ENCODE peak calls at places on chromosomes 13 and 19, in ten cellular contexts. One of them, this sample, is unnamed.

GRCh38 chr13:69683921-69684663 is 423.5 kb upstream of the ATXN8OS start:
- DNase-seq in fibroblast of lung: no peak
- DNase-seq in psoas muscle: no peak
- DNase-seq in HFF-Myc: no peak
- DNase-seq in B cell: no peak
- DNase-seq in left ventricle myocardium inferior: no peak
- DNase-seq in heart right ventricle: no peak
- DNase-seq in kidney: no peak
- DNase-seq in heart left ventricle: no peak
- DNase-seq in ovary: no peak
- DNase-seq in this sample: no peak

GRCh38 chr19:40689339-40690049 is 957 bp downstream of the NUMBL start:
- DNase-seq in fibroblast of lung: peak; percentile 30
- DNase-seq in psoas muscle: peak; percentile 66
- DNase-seq in HFF-Myc: no peak
- DNase-seq in B cell: peak; percentile 86
- DNase-seq in left ventricle myocardium inferior: peak; percentile 46
- DNase-seq in heart right ventricle: peak; percentile 44
- DNase-seq in kidney: no peak
- DNase-seq in heart left ventricle: peak; percentile 56
- DNase-seq in ovary: peak; percentile 43
- DNase-seq in this sample: no peak

GRCh38 chr13:49711218-49711863 is 20.1 kb upstream of the EBPL start:
- DNase-seq in fibroblast of lung: peak; percentile 84
- DNase-seq in psoas muscle: no peak
- DNase-seq in HFF-Myc: peak; percentile 62
- DNase-seq in B cell: no peak
- DNase-seq in left ventricle myocardium inferior: no peak
- DNase-seq in heart right ventricle: no peak
- DNase-seq in kidney: no peak
- DNase-seq in heart left ventricle: no peak
- DNase-seq in ovary: no peak
- DNase-seq in this sample: no peak

GRCh38 chr13:99869830-99870229 is 101.7 kb downstream of the ZIC5 start:
- DNase-seq in fibroblast of lung: no peak
- DNase-seq in psoas muscle: no peak
- DNase-seq in HFF-Myc: no peak
- DNase-seq in B cell: no peak
- DNase-seq in left ventricle myocardium inferior: no peak
- DNase-seq in heart right ventricle: no peak
- DNase-seq in kidney: no peak
- DNase-seq in heart left ventricle: no peak
- DNase-seq in ovary: no peak
- DNase-seq in this sample: no peak

GRCh38 chr13:77674802-77675201 is 22.7 kb upstream of the SLAIN1 start:
- DNase-seq in fibroblast of lung: no peak
- DNase-seq in psoas muscle: no peak
- DNase-seq in HFF-Myc: no peak
- DNase-seq in B cell: no peak
- DNase-seq in left ventricle myocardium inferior: no peak
- DNase-seq in heart right ventricle: no peak
- DNase-seq in kidney: no peak
- DNase-seq in heart left ventricle: no peak
- DNase-seq in ovary: no peak
- DNase-seq in this sample: no peak

GRCh38 chr13:30376426-30377311 is 45.6 kb upstream of the UBE2L5 start:
- DNase-seq in fibroblast of lung: no peak
- DNase-seq in psoas muscle: no peak
- DNase-seq in HFF-Myc: no peak
- DNase-seq in B cell: peak; percentile 75
- DNase-seq in left ventricle myocardium inferior: no peak
- DNase-seq in heart right ventricle: no peak
- DNase-seq in kidney: no peak
- DNase-seq in heart left ventricle: no peak
- DNase-seq in ovary: no peak
- DNase-seq in this sample: no peak

GRCh38 chr13:30107126-30107525 is 200.2 kb downstream of the KATNAL1 start:
- DNase-seq in fibroblast of lung: no peak
- DNase-seq in psoas muscle: no peak
- DNase-seq in HFF-Myc: no peak
- DNase-seq in B cell: no peak
- DNase-seq in left ventricle myocardium inferior: no peak
- DNase-seq in heart right ventricle: no peak
- DNase-seq in kidney: no peak
- DNase-seq in heart left ventricle: no peak
- DNase-seq in ovary: no peak
- DNase-seq in this sample: no peak

GRCh38 chr13:110014719-110015118 is 228.3 kb upstream of the IRS2 start:
- DNase-seq in fibroblast of lung: no peak
- DNase-seq in psoas muscle: no peak
- DNase-seq in HFF-Myc: no peak
- DNase-seq in B cell: no peak
- DNase-seq in left ventricle myocardium inferior: no peak
- DNase-seq in heart right ventricle: no peak
- DNase-seq in kidney: no peak
- DNase-seq in heart left ventricle: no peak
- DNase-seq in ovary: no peak
- DNase-seq in this sample: no peak

GRCh38 chr19:14369399-14370168 is 11.7 kb upstream of the ADGRE5 start:
- DNase-seq in fibroblast of lung: peak; percentile 76
- DNase-seq in psoas muscle: no peak
- DNase-seq in HFF-Myc: no peak
- DNase-seq in B cell: peak; percentile 85
- DNase-seq in left ventricle myocardium inferior: no peak
- DNase-seq in heart right ventricle: no peak
- DNase-seq in kidney: peak; percentile 85
- DNase-seq in heart left ventricle: no peak
- DNase-seq in ovary: no peak
- DNase-seq in this sample: no peak

GRCh38 chr13:39110518-39111097 is 72.4 kb downstream of the NHLRC3 start:
- DNase-seq in fibroblast of lung: no peak
- DNase-seq in psoas muscle: no peak
- DNase-seq in HFF-Myc: no peak
- DNase-seq in B cell: no peak
- DNase-seq in left ventricle myocardium inferior: no peak
- DNase-seq in heart right ventricle: no peak
- DNase-seq in kidney: no peak
- DNase-seq in heart left ventricle: peak; percentile 23
- DNase-seq in ovary: no peak
- DNase-seq in this sample: no peak

GRCh38 chr13:61466280-61466679 is 50.6 kb upstream of the PCDH20 start:
- DNase-seq in fibroblast of lung: no peak
- DNase-seq in psoas muscle: no peak
- DNase-seq in HFF-Myc: no peak
- DNase-seq in B cell: no peak
- DNase-seq in left ventricle myocardium inferior: no peak
- DNase-seq in heart right ventricle: no peak
- DNase-seq in kidney: no peak
- DNase-seq in heart left ventricle: no peak
- DNase-seq in ovary: no peak
- DNase-seq in this sample: peak; percentile 27

GRCh38 chr13:20798027-20798426 is 24.3 kb upstream of the EEF1AKMT1 start:
- DNase-seq in fibroblast of lung: no peak
- DNase-seq in psoas muscle: no peak
- DNase-seq in HFF-Myc: no peak
- DNase-seq in B cell: peak; percentile 37
- DNase-seq in left ventricle myocardium inferior: no peak
- DNase-seq in heart right ventricle: no peak
- DNase-seq in kidney: no peak
- DNase-seq in heart left ventricle: no peak
- DNase-seq in ovary: no peak
- DNase-seq in this sample: no peak

GRCh38 chr13:63855457-63856118 is 2439.9 kb upstream of the PCDH20 start:
- DNase-seq in fibroblast of lung: no peak
- DNase-seq in psoas muscle: no peak
- DNase-seq in HFF-Myc: no peak
- DNase-seq in B cell: no peak
- DNase-seq in left ventricle myocardium inferior: no peak
- DNase-seq in heart right ventricle: no peak
- DNase-seq in kidney: no peak
- DNase-seq in heart left ventricle: no peak
- DNase-seq in ovary: no peak
- DNase-seq in this sample: no peak

GRCh38 chr19:31055454-31055853 is 293.8 kb downstream of the TSHZ3 start:
- DNase-seq in fibroblast of lung: no peak
- DNase-seq in psoas muscle: no peak
- DNase-seq in HFF-Myc: no peak
- DNase-seq in B cell: no peak
- DNase-seq in left ventricle myocardium inferior: no peak
- DNase-seq in heart right ventricle: no peak
- DNase-seq in kidney: no peak
- DNase-seq in heart left ventricle: no peak
- DNase-seq in ovary: no peak
- DNase-seq in this sample: no peak

GRCh38 chr19:52142001-52142595 is 2.4 kb upstream of the ZNF616 start:
- DNase-seq in fibroblast of lung: no peak
- DNase-seq in psoas muscle: no peak
- DNase-seq in HFF-Myc: no peak
- DNase-seq in B cell: no peak
- DNase-seq in left ventricle myocardium inferior: no peak
- DNase-seq in heart right ventricle: no peak
- DNase-seq in kidney: no peak
- DNase-seq in heart left ventricle: no peak
- DNase-seq in ovary: no peak
- DNase-seq in this sample: no peak

DNA sequence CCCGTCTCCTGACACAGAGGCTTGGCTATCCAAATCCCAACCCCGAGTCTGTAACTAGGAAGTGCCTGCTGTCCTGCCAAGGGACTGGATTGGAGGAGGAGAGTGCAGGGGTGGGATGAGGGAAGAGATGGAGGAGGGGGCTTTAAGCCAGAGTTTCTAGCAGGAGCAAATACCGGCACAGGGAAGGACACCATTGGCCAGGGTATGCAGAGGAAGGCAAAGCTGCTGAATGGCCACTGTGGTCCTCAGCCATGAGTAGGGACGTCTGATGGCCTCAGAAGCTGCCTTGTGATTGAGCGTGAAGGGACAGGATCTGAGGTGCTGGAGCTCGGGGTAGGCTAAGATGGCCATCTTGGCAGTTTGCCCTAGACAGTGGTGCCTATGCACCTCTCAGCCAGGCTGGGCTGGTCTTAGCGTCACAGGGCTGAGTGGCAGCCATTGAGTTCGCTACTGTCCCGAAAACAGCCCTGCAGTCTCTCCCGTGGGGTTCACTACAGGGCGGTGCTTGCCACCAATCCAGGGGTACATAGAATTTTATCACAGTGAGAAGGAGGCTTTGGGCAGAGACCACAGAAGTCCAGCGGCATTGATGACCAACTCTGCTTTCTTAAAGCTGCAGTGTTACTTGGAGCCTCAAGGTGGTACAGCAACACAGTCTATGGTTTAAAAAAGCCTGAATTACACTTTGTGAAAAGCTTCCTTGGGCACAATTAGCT is 61.8 kb downstream of the AKAP11 start:
- DNase-seq in fibroblast of lung: peak; percentile 13
- DNase-seq in psoas muscle: no peak
- DNase-seq in HFF-Myc: no peak
- DNase-seq in B cell: peak; percentile 30
- DNase-seq in left ventricle myocardium inferior: no peak
- DNase-seq in heart right ventricle: no peak
- DNase-seq in kidney: no peak
- DNase-seq in heart left ventricle: no peak
- DNase-seq in ovary: no peak
- DNase-seq in this sample: peak; percentile 7
- TF ChIP-seq CTCF in fibroblast of lung: peak; percentile 77
- TF ChIP-seq CTCF in psoas muscle: no peak
- TF ChIP-seq CTCF in HFF-Myc: peak; percentile 42
- TF ChIP-seq CTCF in B cell: peak; percentile 61
- TF ChIP-seq CTCF in left ventricle myocardium inferior: no peak
- TF ChIP-seq CTCF in heart right ventricle: peak; percentile 31
- TF ChIP-seq CTCF in kidney: peak; percentile 55
- TF ChIP-seq CTCF in heart left ventricle: no peak
- TF ChIP-seq CTCF in ovary: no peak
- TF ChIP-seq CTCF in this sample: peak; percentile 33

DNA sequence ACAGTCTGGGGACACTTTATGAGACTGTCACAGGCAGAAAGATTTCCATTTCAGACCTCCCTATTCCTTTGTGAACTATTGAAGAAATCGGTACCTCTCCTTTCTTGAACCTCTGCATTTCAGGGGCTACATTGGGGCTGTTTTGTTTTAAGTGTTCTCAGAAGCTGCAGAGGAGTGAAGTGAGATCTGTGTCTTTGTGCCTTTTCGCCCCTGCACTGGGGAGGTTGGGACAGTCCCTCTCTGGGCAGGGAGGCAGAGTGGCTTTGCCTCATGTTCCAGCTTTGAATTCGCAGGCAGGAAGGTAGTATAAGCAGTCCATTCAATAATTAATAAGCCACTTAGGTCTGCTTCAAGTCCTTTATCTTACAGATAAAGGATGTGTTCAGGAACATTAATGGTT is 9.5 kb upstream of the AMER2 start:
- DNase-seq in fibroblast of lung: no peak
- DNase-seq in psoas muscle: no peak
- DNase-seq in HFF-Myc: no peak
- DNase-seq in B cell: no peak
- DNase-seq in left ventricle myocardium inferior: no peak
- DNase-seq in heart right ventricle: no peak
- DNase-seq in kidney: no peak
- DNase-seq in heart left ventricle: no peak
- DNase-seq in ovary: no peak
- DNase-seq in this sample: no peak
- TF ChIP-seq CTCF in fibroblast of lung: no peak
- TF ChIP-seq CTCF in psoas muscle: no peak
- TF ChIP-seq CTCF in HFF-Myc: no peak
- TF ChIP-seq CTCF in B cell: no peak
- TF ChIP-seq CTCF in left ventricle myocardium inferior: no peak
- TF ChIP-seq CTCF in heart right ventricle: no peak
- TF ChIP-seq CTCF in kidney: no peak
- TF ChIP-seq CTCF in heart left ventricle: no peak
- TF ChIP-seq CTCF in ovary: no peak
- TF ChIP-seq CTCF in this sample: no peak

DNA sequence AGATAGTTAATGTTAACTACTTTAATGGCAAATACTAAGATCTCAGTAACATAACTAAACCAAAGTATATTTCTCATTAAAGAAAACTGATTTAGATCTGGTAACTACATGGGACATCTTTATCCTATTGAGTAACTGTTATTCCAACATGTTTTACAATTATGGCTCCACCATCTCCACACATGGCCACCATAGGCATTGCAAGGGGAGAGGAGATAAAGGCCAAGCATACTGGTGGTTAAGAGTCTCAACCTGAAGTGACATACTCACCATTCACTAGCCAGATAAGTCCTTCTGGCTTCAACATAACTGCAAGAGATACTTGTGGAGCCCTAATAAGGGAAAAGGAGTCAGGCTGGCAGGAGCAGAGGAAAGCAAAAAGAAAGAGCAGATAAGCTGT is 1586.4 kb upstream of the SPRY2 start:
- DNase-seq in fibroblast of lung: no peak
- DNase-seq in psoas muscle: no peak
- DNase-seq in HFF-Myc: no peak
- DNase-seq in B cell: no peak
- DNase-seq in left ventricle myocardium inferior: no peak
- DNase-seq in heart right ventricle: no peak
- DNase-seq in kidney: no peak
- DNase-seq in heart left ventricle: no peak
- DNase-seq in ovary: no peak
- DNase-seq in this sample: no peak
- TF ChIP-seq CTCF in fibroblast of lung: no peak
- TF ChIP-seq CTCF in psoas muscle: no peak
- TF ChIP-seq CTCF in HFF-Myc: no peak
- TF ChIP-seq CTCF in B cell: no peak
- TF ChIP-seq CTCF in left ventricle myocardium inferior: no peak
- TF ChIP-seq CTCF in heart right ventricle: no peak
- TF ChIP-seq CTCF in kidney: no peak
- TF ChIP-seq CTCF in heart left ventricle: no peak
- TF ChIP-seq CTCF in ovary: no peak
- TF ChIP-seq CTCF in this sample: peak; percentile 34

GRCh38 chr19:45717131-45717982 is 13.3 kb downstream of the FBXO46 start:
- DNase-seq in fibroblast of lung: peak; percentile 98
- DNase-seq in psoas muscle: peak; percentile 100
- DNase-seq in HFF-Myc: peak; percentile 97
- DNase-seq in B cell: peak; percentile 96
- DNase-seq in left ventricle myocardium inferior: peak; percentile 98
- DNase-seq in heart right ventricle: peak; percentile 99
- DNase-seq in kidney: peak; percentile 100
- DNase-seq in heart left ventricle: peak; percentile 100
- DNase-seq in ovary: peak; percentile 99
- DNase-seq in this sample: peak; percentile 97
- TF ChIP-seq CTCF in fibroblast of lung: no peak
- TF ChIP-seq CTCF in psoas muscle: no peak
- TF ChIP-seq CTCF in HFF-Myc: no peak
- TF ChIP-seq CTCF in B cell: no peak
- TF ChIP-seq CTCF in left ventricle myocardium inferior: peak; percentile 23
- TF ChIP-seq CTCF in heart right ventricle: peak; percentile 14
- TF ChIP-seq CTCF in kidney: no peak
- TF ChIP-seq CTCF in heart left ventricle: peak; percentile 19
- TF ChIP-seq CTCF in ovary: peak; percentile 28
- TF ChIP-seq CTCF in this sample: no peak